ENCODE peak calls at places on chromosome 4, in six cellular contexts. Q is NB4, U is progenitor cell of endocrine pancreas, G is natural killer cell, Z is fibroblast of pulmonary artery, I is fibroblast of mammary gland. R is an unnamed sample.

GRCh38 chr4:3112979-3113469 is 38.5 kb downstream of the HTT start:
- DNase-seq in Q (no peak), U (no peak), G (no peak), Z (peak), I (peak), R (no peak)

GRCh38 chr4:73918058-73918457 is 48.9 kb downstream of the CXCL1 start:
- DNase-seq in Q (no peak), U (no peak), G (no peak), Z (no peak), I (no peak), R (no peak)

GRCh38 chr4:145298885-145299284 is 118.5 kb upstream of the OTUD4 start:
- DNase-seq in Q (peak), U (no peak), G (no peak), Z (no peak), I (no peak), R (no peak)

GRCh38 chr4:139876328-139876941 is 210.8 kb downstream of the MGST2 start:
- DNase-seq in Q (no peak), U (no peak), G (no peak), Z (no peak), I (no peak), R (no peak)

GRCh38 chr4:6565691-6566431 is 9.1 kb upstream of the MAN2B2 start:
- DNase-seq in Q (no peak), U (no peak), G (no peak), Z (no peak), I (no peak), R (no peak)

GRCh38 chr4:7043521-7044414 is 596 bp downstream of the TADA2B start:
- DNase-seq in Q (peak), U (peak), G (peak), Z (peak), I (peak), R (peak)

GRCh38 chr4:83231620-83232056 is 53.0 kb downstream of the COQ2 start:
- DNase-seq in Q (peak), U (no peak), G (no peak), Z (peak), I (peak), R (no peak)

GRCh38 chr4:114694770-114695169 is 96.2 kb downstream of the UGT8 start:
- DNase-seq in Q (peak), U (no peak), G (no peak), Z (peak), I (peak), R (no peak)

GRCh38 chr4:8594097-8595038 is 1.8 kb downstream of the CPZ start:
- DNase-seq in Q (peak), U (peak), G (no peak), Z (peak), I (peak), R (peak)

GRCh38 chr4:185723619-185724150 is 88.3 kb downstream of the SORBS2 start:
- DNase-seq in Q (no peak), U (no peak), G (no peak), Z (no peak), I (no peak), R (no peak)

GRCh38 chr4:140289486-140289885 is 84.0 kb upstream of the SCOC start:
- DNase-seq in Q (no peak), U (no peak), G (no peak), Z (no peak), I (no peak), R (no peak)

GRCh38 chr4:48499551-48500066 is 9.6 kb downstream of the ZAR1 start:
- DNase-seq in Q (no peak), U (no peak), G (no peak), Z (no peak), I (no peak), R (no peak)

GRCh38 chr4:79253930-79254329 is 71.9 kb downstream of the NAA11 start:
- DNase-seq in Q (no peak), U (no peak), G (no peak), Z (no peak), I (no peak), R (no peak)

GRCh38 chr4:76698141-76698540 is 199.8 kb downstream of the SOWAHB start:
- DNase-seq in Q (no peak), U (no peak), G (no peak), Z (no peak), I (no peak), R (no peak)

GRCh38 chr4:131644619-131645018 is 1504.5 kb upstream of the PCDH10 start:
- DNase-seq in Q (no peak), U (no peak), G (no peak), Z (peak), I (peak), R (peak)

GRCh38 chr4:84582988-84583870 is at the start of gene CDS1:
- DNase-seq in Q (peak), U (peak), G (no peak), Z (no peak), I (no peak), R (peak)

GRCh38 chr4:81180916-81181315 is 34.1 kb downstream of the PRKG2 start:
- DNase-seq in Q (peak), U (no peak), G (no peak), Z (no peak), I (peak), R (no peak)

GRCh38 chr4:102601586-102602227 is 100.5 kb downstream of the NFKB1 start:
- DNase-seq in Q (no peak), U (no peak), G (no peak), Z (no peak), I (no peak), R (no peak)

GRCh38 chr4:20203508-20203907 is 48.2 kb upstream of the SLIT2 start:
- DNase-seq in Q (no peak), U (no peak), G (no peak), Z (peak), I (peak), R (no peak)

GRCh38 chr4:188976644-188977115 is 837.4 kb downstream of the TRIML1 start:
- DNase-seq in Q (peak), U (no peak), G (no peak), Z (peak), I (peak), R (no peak)

GRCh38 chr4:188975271-188975670 is 836.0 kb downstream of the TRIML1 start:
- DNase-seq in Q (no peak), U (no peak), G (no peak), Z (no peak), I (no peak), R (no peak)

GRCh38 chr4:188971125-188971524 is 831.9 kb downstream of the TRIML1 start:
- DNase-seq in Q (peak), U (no peak), G (no peak), Z (no peak), I (peak), R (no peak)
- TF ChIP-seq CTCF in Q (peak), U (no peak), G (no peak), Z (no peak), I (peak), R (no peak)

GRCh38 chr4:86586160-86586572 is 7.9 kb upstream of the PTPN13 start:
- DNase-seq in Q (peak), U (no peak), G (no peak), Z (no peak), I (peak), R (no peak)
- TF ChIP-seq CTCF in Q (no peak), U (no peak), G (no peak), Z (no peak), I (no peak), R (no peak)

GRCh38 chr4:170580651-170581050 is 490.9 kb upstream of the AADAT start:
- DNase-seq in Q (no peak), U (no peak), G (no peak), Z (no peak), I (no peak), R (no peak)
- TF ChIP-seq CTCF in Q (no peak), U (peak), G (no peak), Z (no peak), I (no peak), R (peak)

GRCh38 chr4:103994059-103994458 is 274.3 kb upstream of the TACR3 start:
- DNase-seq in Q (peak), U (no peak), G (no peak), Z (no peak), I (peak), R (no peak)
- TF ChIP-seq CTCF in Q (no peak), U (peak), G (no peak), Z (no peak), I (peak), R (peak)

DNA sequence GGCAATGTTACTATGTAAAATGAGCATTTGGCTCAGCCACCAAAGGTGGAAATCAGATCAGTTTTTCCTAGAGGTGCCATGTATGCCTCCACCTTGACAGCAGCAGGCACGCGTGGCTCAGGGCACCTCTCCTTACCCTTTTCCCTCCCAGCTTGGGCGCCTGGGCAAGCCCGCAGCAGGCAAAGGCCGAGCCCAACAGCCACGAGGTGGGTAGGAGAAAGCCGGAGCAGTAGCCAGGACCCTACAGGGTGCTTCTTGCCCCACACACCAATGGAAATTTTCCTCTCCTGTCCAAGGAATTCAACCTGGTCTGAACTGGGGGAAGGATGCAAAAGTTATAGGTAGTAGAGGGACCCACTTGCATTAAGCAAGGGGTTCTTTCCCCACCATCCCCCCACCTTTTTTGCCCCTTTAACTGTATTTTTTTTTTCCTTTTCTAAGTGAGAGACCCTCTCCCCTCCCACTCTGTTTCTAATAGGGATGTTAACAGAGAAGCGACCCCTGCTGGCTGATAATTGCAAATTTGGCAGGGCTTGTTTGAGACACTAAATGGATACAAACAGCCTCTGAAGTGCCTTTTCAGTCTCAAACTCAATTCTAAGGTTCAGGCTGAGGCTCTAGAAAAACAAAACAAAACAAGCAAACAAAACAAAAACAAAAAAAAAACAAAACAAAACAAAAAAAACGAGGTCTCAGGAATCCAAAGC is 895.1 kb downstream of the PCDH18 start:
- DNase-seq in Q (peak), U (no peak), G (no peak), Z (peak), I (peak), R (peak)
- TF ChIP-seq CTCF in Q (peak), U (peak), G (no peak), Z (peak), I (peak), R (peak)

GRCh38 chr4:123659759-123660158 is 263.2 kb downstream of the SPRY1 start:
- DNase-seq in Q (peak), U (no peak), G (no peak), Z (peak), I (peak), R (no peak)
- TF ChIP-seq CTCF in Q (peak), U (peak), G (peak), Z (peak), I (peak), R (no peak)

DNA sequence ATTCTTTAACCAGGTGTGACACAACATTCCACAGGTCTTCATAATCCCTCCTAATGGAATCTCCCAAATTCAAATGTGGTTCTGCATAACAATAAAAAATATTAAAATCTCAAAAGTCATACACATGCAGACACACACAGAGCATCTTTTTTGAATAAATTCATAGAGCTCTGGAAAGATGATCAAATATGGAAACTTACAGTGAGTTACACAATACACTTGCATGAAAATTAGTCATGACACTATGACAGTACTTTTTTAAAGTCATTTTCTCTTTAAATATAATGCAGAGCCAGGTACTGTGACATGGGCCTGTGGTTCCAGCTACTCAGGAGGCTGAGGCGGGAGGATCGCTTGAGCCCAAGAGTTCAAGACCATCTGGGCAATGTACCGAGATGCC is 38.9 kb downstream of the DDX60L start:
- DNase-seq in Q (no peak), U (no peak), G (no peak), Z (no peak), I (no peak), R (no peak)
- TF ChIP-seq CTCF in Q (no peak), U (no peak), G (no peak), Z (no peak), I (no peak), R (no peak)

DNA sequence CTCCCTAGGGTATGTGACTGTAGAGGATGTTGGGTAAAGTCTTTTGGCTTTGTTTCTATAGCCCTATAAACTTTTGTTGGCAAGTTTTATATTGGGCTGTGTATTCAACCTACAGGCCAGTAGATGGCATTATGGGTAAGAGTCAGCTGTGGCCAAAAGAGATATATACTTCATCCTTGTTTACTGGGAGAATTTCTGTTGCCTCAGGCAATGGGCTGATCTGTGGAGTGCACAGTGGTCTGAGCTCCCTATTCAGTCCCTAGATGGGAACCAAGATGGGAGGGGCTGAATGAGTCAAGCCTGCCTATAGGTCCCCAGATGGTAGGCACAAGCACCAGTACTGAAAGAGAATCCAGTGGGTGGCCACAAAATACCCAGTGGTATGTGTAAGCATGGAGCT is 580.6 kb downstream of the EPHA5 start:
- DNase-seq in Q (peak), U (no peak), G (no peak), Z (peak), I (peak), R (no peak)
- TF ChIP-seq CTCF in Q (peak), U (peak), G (no peak), Z (peak), I (peak), R (no peak)

GRCh38 chr4:152536545-152537182 is 772 bp upstream of the FBXW7 start:
- DNase-seq in Q (peak), U (no peak), G (no peak), Z (peak), I (peak), R (no peak)
- TF ChIP-seq CTCF in Q (no peak), U (no peak), G (no peak), Z (no peak), I (no peak), R (no peak)

GRCh38 chr4:119038465-119038864 is 97.2 kb upstream of the MYOZ2 start:
- DNase-seq in Q (no peak), U (no peak), G (no peak), Z (no peak), I (peak), R (no peak)
- TF ChIP-seq CTCF in Q (no peak), U (no peak), G (no peak), Z (no peak), I (no peak), R (no peak)

R was measured in endothelial cell.